ENCODE peak calls at places on chromosome 22, in ten cellular contexts. N is A549, E is SK-N-SH, B is NB4, S is endothelial cell of umbilical vein, X is HepG2, U is HCT116, J is H1, Z is K562, D is GM12878. W is an unnamed sample.

GRCh38 chr22:17159504-17159951 is 451 bp upstream of the HDHD5 start:
- DNase-seq in N (peak), E (no peak), B (peak), S (no peak), X (no peak), U (peak), J (no peak), Z (no peak), D (no peak), W (no peak)

GRCh38 chr22:28360846-28361424 is 318.7 kb downstream of the TTC28 start:
- DNase-seq in N (no peak), E (no peak), B (no peak), S (no peak), X (no peak), U (no peak), J (no peak), Z (no peak), D (no peak), W (no peak)

GRCh38 chr22:29661355-29661754 is 57.9 kb downstream of the NF2 start:
- DNase-seq in N (no peak), E (no peak), B (no peak), S (peak), X (no peak), U (no peak), J (no peak), Z (no peak), D (no peak), W (no peak)

GRCh38 chr22:19719055-19719482 is 4.3 kb upstream of the GP1BB start:
- DNase-seq in N (no peak), E (no peak), B (peak), S (no peak), X (no peak), U (no peak), J (no peak), Z (peak), D (no peak), W (no peak)

GRCh38 chr22:46076651-46077339 is 73.5 kb upstream of the PPARA start:
- DNase-seq in N (peak), E (no peak), B (no peak), S (no peak), X (no peak), U (no peak), J (no peak), Z (no peak), D (no peak), W (peak)

GRCh38 chr22:45007247-45007945 is 2.4 kb downstream of the PHF21B start:
- DNase-seq in N (peak), E (peak), B (peak), S (no peak), X (no peak), U (no peak), J (no peak), Z (peak), D (no peak), W (peak)

GRCh38 chr22:27654536-27655445 is 146.8 kb downstream of the MN1 start:
- DNase-seq in N (no peak), E (no peak), B (no peak), S (no peak), X (no peak), U (no peak), J (no peak), Z (no peak), D (no peak), W (peak)

GRCh38 chr22:46721716-46722115 is 16.3 kb downstream of the CERK start:
- DNase-seq in N (no peak), E (no peak), B (no peak), S (no peak), X (no peak), U (no peak), J (no peak), Z (no peak), D (no peak), W (no peak)

GRCh38 chr22:37560682-37561208 is 465 bp downstream of the CDC42EP1 start:
- DNase-seq in N (no peak), E (peak), B (no peak), S (peak), X (no peak), U (no peak), J (no peak), Z (peak), D (no peak), W (no peak)

GRCh38 chr22:44357296-44357961 is 44.7 kb upstream of the SHISAL1 start:
- DNase-seq in N (no peak), E (no peak), B (peak), S (no peak), X (no peak), U (no peak), J (no peak), Z (no peak), D (no peak), W (no peak)

GRCh38 chr22:41245917-41246499 is 5.3 kb upstream of the CHADL start:
- DNase-seq in N (no peak), E (no peak), B (no peak), S (no peak), X (no peak), U (no peak), J (no peak), Z (peak), D (no peak), W (peak)

GRCh38 chr22:29815580-29815979 is 22.5 kb downstream of the ASCC2 start:
- DNase-seq in N (no peak), E (no peak), B (no peak), S (no peak), X (no peak), U (no peak), J (no peak), Z (no peak), D (no peak), W (no peak)

GRCh38 chr22:28009272-28009827 is 90.3 kb upstream of the PITPNB start:
- DNase-seq in N (peak), E (peak), B (peak), S (peak), X (peak), U (peak), J (peak), Z (peak), D (peak), W (peak)

GRCh38 chr22:23187201-23187600 is 6.9 kb downstream of the BCR start:
- DNase-seq in N (no peak), E (no peak), B (no peak), S (peak), X (no peak), U (no peak), J (no peak), Z (peak), D (no peak), W (no peak)

GRCh38 chr22:30266445-30267381 is at the start of gene OSM:
- DNase-seq in N (no peak), E (no peak), B (peak), S (no peak), X (no peak), U (no peak), J (no peak), Z (no peak), D (no peak), W (no peak)

GRCh38 chr22:19495562-19496323 is 16.0 kb downstream of the CDC45 start:
- DNase-seq in N (peak), E (no peak), B (peak), S (peak), X (peak), U (no peak), J (no peak), Z (peak), D (no peak), W (no peak)

GRCh38 chr22:20857838-20858614 is 585 bp downstream of the PI4KA start:
- DNase-seq in N (peak), E (peak), B (peak), S (peak), X (peak), U (peak), J (peak), Z (peak), D (peak), W (peak)

GRCh38 chr22:44442186-44442465 is 55.9 kb downstream of the RTL6 start:
- DNase-seq in N (no peak), E (no peak), B (no peak), S (no peak), X (no peak), U (no peak), J (no peak), Z (no peak), D (no peak), W (no peak)

GRCh38 chr22:20406686-20407408 is 12.9 kb downstream of the ZNF74 start:
- DNase-seq in N (no peak), E (no peak), B (no peak), S (no peak), X (no peak), U (no peak), J (no peak), Z (no peak), D (no peak), W (no peak)

GRCh38 chr22:44261861-44262595 is 50.7 kb downstream of the SHISAL1 start:
- DNase-seq in N (no peak), E (peak), B (no peak), S (no peak), X (no peak), U (no peak), J (no peak), Z (no peak), D (no peak), W (peak)

GRCh38 chr22:29457730-29458129 is 19.3 kb downstream of the RFPL1 start:
- DNase-seq in N (peak), E (peak), B (peak), S (peak), X (peak), U (peak), J (no peak), Z (peak), D (peak), W (peak)

GRCh38 chr22:45226681-45227186 is 14.0 kb downstream of the KIAA0930 start:
- DNase-seq in N (no peak), E (no peak), B (peak), S (no peak), X (no peak), U (no peak), J (no peak), Z (no peak), D (no peak), W (no peak)

GRCh38 chr22:18152519-18152918 is 2.5 kb downstream of the USP18 start:
- DNase-seq in N (no peak), E (no peak), B (no peak), S (no peak), X (no peak), U (no peak), J (no peak), Z (no peak), D (peak), W (no peak)

GRCh38 chr22:18144105-18144504 is 5.9 kb upstream of the USP18 start:
- DNase-seq in N (no peak), E (no peak), B (no peak), S (no peak), X (no peak), U (no peak), J (no peak), Z (no peak), D (no peak), W (no peak)

GRCh38 chr22:29855611-29856181 is 17.6 kb upstream of the ASCC2 start:
- DNase-seq in N (no peak), E (no peak), B (peak), S (no peak), X (no peak), U (no peak), J (no peak), Z (no peak), D (no peak), W (no peak)

GRCh38 chr22:28074526-28074925 is 155.5 kb upstream of the PITPNB start:
- DNase-seq in N (no peak), E (no peak), B (no peak), S (no peak), X (no peak), U (no peak), J (no peak), Z (no peak), D (no peak), W (no peak)

GRCh38 chr22:33867118-33867863 is 53.0 kb downstream of the LARGE1 start:
- DNase-seq in N (peak), E (no peak), B (peak), S (no peak), X (peak), U (no peak), J (no peak), Z (no peak), D (no peak), W (no peak)

GRCh38 chr22:41780714-41781507 is 19.6 kb upstream of the CCDC134 start:
- DNase-seq in N (no peak), E (no peak), B (peak), S (peak), X (peak), U (no peak), J (no peak), Z (peak), D (peak), W (no peak)

GRCh38 chr22:33188316-33188715 is 130.1 kb upstream of the SYN3 start:
- DNase-seq in N (no peak), E (no peak), B (peak), S (no peak), X (no peak), U (no peak), J (no peak), Z (no peak), D (no peak), W (no peak)

GRCh38 chr22:19687561-19688300 is 26.6 kb upstream of the SEPTIN5 start:
- DNase-seq in N (no peak), E (no peak), B (peak), S (no peak), X (no peak), U (no peak), J (no peak), Z (peak), D (no peak), W (no peak)

DNA sequence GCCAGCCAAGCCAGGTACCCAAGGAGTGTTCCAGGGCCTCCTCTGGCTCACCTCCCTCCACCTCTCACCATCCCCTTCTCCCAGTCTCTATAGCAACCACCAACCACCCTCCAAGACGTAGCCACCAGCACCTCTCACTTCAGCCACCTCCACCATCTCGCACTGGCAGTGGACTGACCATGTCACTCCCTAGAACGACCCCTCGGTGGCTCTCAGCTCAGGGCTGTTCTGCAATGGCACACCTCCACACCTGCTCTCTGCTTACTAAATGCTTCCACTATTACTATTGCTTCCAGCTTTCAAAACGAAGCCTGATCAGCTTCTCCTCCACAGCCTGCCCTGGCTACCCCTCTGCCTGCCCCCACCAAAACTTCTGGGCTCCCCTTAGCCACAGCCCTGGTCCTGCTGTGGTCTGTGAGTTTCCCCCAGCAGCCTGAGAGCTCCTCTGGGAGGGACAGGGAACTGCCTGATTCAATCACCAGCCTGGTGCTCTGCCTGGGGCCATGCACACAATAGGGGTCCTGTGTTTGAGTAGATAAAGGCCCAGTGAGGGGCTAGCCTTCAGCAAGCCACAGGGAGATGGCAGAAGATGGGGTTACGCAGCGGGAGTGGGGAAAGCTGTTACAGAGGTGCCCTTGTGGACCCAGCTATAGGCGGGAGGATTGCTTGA is 17.5 kb upstream of the CBX7 start:
- DNase-seq in N (no peak), E (no peak), B (no peak), S (no peak), X (no peak), U (no peak), J (no peak), Z (no peak), D (no peak), W (no peak)
- TF ChIP-seq MAX in N (no peak), E (no peak), B (no peak), S (no peak), X (no peak), U (no peak), J (no peak), Z (no peak), D (no peak), W (no peak)

GRCh38 chr22:36297568-36297967 is 44.6 kb downstream of the APOL1 start:
- DNase-seq in N (no peak), E (no peak), B (no peak), S (no peak), X (no peak), U (no peak), J (no peak), Z (no peak), D (no peak), W (no peak)
- TF ChIP-seq MAX in N (no peak), E (no peak), B (no peak), S (no peak), X (no peak), U (no peak), J (no peak), Z (no peak), D (no peak), W (no peak)

GRCh38 chr22:24486501-24486921 is 8.6 kb upstream of the UPB1 start:
- DNase-seq in N (no peak), E (no peak), B (peak), S (peak), X (peak), U (no peak), J (no peak), Z (no peak), D (no peak), W (no peak)
- TF ChIP-seq MAX in N (no peak), E (peak), B (no peak), S (no peak), X (no peak), U (no peak), J (no peak), Z (no peak), D (no peak), W (no peak)

DNA sequence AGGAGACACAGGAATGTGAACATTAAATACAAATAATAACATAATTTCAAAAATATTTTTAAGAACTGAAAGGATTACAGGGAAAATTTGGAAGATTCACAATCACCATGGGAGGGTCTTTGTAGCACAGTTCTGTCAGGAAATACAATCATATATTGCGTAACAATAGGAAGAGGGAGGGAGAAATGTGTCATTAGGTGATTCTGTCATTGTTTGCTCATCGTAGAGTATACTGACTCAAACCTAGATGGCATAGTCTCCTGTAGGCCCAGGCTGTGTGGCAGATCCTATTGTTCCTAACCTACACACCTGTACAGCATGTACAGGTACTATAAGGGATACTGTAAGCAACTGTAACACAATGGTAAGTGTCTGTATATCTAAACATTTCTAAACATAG is 330.4 kb downstream of the BRD1 start:
- DNase-seq in N (peak), E (no peak), B (peak), S (no peak), X (peak), U (peak), J (no peak), Z (no peak), D (no peak), W (no peak)
- TF ChIP-seq MAX in N (no peak), E (no peak), B (no peak), S (no peak), X (no peak), U (no peak), J (no peak), Z (no peak), D (no peak), W (no peak)

W was measured in WTC11.